ENCODE peak calls at places on chromosomes 2 and 18, in seven cellular contexts. Q, S, O, Y, A, B and R are unnamed samples.

GRCh38 chr2:236177967-236178909 is 10.1 kb upstream of the GBX2 start:
- DNase-seq in Y (no peak), B (no peak), O (peak; percentile 79), Q (no peak), A (peak; percentile 26), S (peak; percentile 70), R (peak; percentile 56)

GRCh38 chr2:240362826-240363717 is 72.4 kb upstream of the GPC1 start:
- DNase-seq in A (no peak), O (no peak), S (no peak), Q (no peak), Y (no peak), B (no peak), R (no peak)

GRCh38 chr18:7482342-7482741 is 84.8 kb upstream of the PTPRM start:
- DNase-seq in B (no peak), S (no peak), A (no peak), O (no peak), Y (no peak), Q (no peak), R (peak; percentile 45)

GRCh38 chr2:102284611-102285010 is 26.8 kb upstream of the IL1RL1 start:
- DNase-seq in A (peak; percentile 14), Y (no peak), S (no peak), Q (no peak), B (no peak), O (no peak), R (no peak)

GRCh38 chr2:178676046-178676445 is 131.2 kb downstream of the TTN start:
- DNase-seq in Q (no peak), O (no peak), S (no peak), A (no peak), B (no peak), Y (no peak), R (no peak)

GRCh38 chr2:72712977-72713376 is 112.9 kb downstream of the EXOC6B start:
- DNase-seq in Q (no peak), Y (no peak), S (no peak), B (no peak), A (no peak), O (no peak), R (no peak)

GRCh38 chr18:58221060-58221725 is 177.2 kb downstream of the NEDD4L start:
- DNase-seq in Q (no peak), Y (no peak), S (peak; percentile 80), B (no peak), A (peak; percentile 97), O (peak; percentile 85), R (peak; percentile 99)

GRCh38 chr2:68436270-68436669 is 30.8 kb downstream of the FBXO48 start:
- DNase-seq in Y (no peak), S (no peak), O (no peak), B (no peak), A (peak; percentile 14), Q (no peak), R (no peak)

GRCh38 chr2:103338819-103339218 is 577.0 kb downstream of the TMEM182 start:
- DNase-seq in Y (no peak), S (no peak), Q (no peak), O (no peak), A (no peak), B (no peak), R (no peak)

GRCh38 chr2:88545118-88545517 is 82.1 kb downstream of the EIF2AK3 start:
- DNase-seq in Q (no peak), O (no peak), Y (no peak), A (no peak), B (no peak), S (no peak), R (peak; percentile 54)

GRCh38 chr18:11673560-11673959 is 15.5 kb upstream of the GNAL start:
- DNase-seq in Y (no peak), S (no peak), O (no peak), Q (no peak), B (no peak), A (no peak), R (no peak)

GRCh38 chr18:78875268-78875997 is 104.2 kb upstream of the SALL3 start:
- DNase-seq in S (peak; percentile 57), Y (no peak), Q (no peak), O (peak; percentile 42), A (no peak), B (no peak), R (no peak)

GRCh38 chr2:126808929-126809328 is 89.8 kb upstream of the TEX51 start:
- DNase-seq in A (no peak), S (no peak), Y (no peak), Q (no peak), B (no peak), O (no peak), R (no peak)

GRCh38 chr2:20439503-20439902 is 7.4 kb upstream of the RHOB start:
- DNase-seq in Y (peak; percentile 57), S (no peak), O (no peak), B (peak; percentile 69), Q (no peak), A (no peak), R (no peak)

DNA sequence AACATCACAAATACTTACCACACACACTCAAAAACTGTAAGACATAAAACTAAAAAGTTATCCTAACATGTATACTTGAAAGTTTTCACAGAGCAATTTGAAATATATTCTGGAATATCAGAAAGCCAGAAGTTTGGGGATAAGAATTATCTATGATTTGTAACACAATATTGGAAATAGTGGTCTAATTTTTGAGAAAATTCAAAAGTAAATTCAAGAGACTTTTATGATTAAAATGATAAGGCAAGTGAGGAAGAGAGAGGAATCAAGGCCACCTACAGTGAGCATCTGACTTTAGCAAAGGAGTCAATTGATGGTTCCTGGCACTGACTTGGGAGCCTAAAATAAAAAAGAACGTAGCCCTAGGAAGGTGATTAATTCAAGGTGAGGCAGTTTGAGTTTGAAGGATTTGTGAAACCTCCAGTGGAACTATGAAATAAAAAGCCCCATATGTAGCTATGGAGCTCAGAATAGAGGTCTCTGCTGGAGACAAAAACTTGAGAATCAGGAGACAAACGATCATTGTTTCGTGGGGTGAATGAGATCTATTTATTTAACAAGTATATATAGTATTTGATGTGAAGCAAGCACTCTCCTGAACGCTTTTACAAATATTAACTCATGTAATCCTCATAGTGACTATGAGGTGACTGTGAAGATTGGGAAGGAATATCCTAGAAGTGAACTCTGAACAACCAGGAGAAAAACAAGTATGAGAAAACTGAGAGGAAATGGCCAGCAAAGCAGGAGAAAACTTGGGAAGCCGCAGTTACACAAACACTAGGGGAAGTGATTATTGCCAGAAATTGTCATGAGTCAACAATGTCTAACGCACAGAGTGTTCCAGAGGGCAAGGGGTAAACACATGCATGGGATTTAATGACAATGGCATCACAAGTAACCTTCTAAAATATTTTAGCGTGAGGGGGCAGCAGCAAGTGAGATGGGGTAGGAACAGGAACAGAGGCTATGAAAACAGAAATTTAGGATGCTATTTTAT is 12.8 kb downstream of the TFPI start:
- DNase-seq in Q (no peak), A (peak; percentile 96), S (peak; percentile 14), Y (no peak), O (no peak), B (no peak), R (peak; percentile 66)
- H3K4me3 ChIP-seq in Q (no peak overlapping the region), A (peak overlapping the region; percentile 21), S (no peak overlapping the region), Y (no peak overlapping the region), O (no peak overlapping the region), B (no peak overlapping the region), R (no peak overlapping the region)

GRCh38 chr2:149487189-149487588 is 100.4 kb downstream of the MMADHC start:
- DNase-seq in A (no peak), Y (no peak), B (no peak), Q (no peak), O (no peak), S (no peak), R (no peak)

GRCh38 chr2:149492923-149493322 is 94.7 kb downstream of the MMADHC start:
- DNase-seq in B (no peak), Q (no peak), O (no peak), A (no peak), S (no peak), Y (no peak), R (no peak)

GRCh38 chr2:149488719-149489440 is 98.7 kb downstream of the MMADHC start:
- DNase-seq in B (no peak), S (no peak), Q (no peak), Y (no peak), O (no peak), A (peak; percentile 12), R (no peak)

GRCh38 chr2:149489452-149489851 is 98.1 kb downstream of the MMADHC start:
- DNase-seq in S (no peak), O (no peak), Q (no peak), B (no peak), Y (no peak), A (no peak), R (no peak)

GRCh38 chr2:149490296-149490695 is 97.3 kb downstream of the MMADHC start:
- DNase-seq in Q (no peak), B (no peak), O (no peak), S (no peak), Y (no peak), A (peak; percentile 23), R (no peak)
- TF ChIP-seq CTCF in Q (no peak), B (no peak), O (no peak), S (no peak), Y (no peak), A (no peak), R (no peak)

DNA sequence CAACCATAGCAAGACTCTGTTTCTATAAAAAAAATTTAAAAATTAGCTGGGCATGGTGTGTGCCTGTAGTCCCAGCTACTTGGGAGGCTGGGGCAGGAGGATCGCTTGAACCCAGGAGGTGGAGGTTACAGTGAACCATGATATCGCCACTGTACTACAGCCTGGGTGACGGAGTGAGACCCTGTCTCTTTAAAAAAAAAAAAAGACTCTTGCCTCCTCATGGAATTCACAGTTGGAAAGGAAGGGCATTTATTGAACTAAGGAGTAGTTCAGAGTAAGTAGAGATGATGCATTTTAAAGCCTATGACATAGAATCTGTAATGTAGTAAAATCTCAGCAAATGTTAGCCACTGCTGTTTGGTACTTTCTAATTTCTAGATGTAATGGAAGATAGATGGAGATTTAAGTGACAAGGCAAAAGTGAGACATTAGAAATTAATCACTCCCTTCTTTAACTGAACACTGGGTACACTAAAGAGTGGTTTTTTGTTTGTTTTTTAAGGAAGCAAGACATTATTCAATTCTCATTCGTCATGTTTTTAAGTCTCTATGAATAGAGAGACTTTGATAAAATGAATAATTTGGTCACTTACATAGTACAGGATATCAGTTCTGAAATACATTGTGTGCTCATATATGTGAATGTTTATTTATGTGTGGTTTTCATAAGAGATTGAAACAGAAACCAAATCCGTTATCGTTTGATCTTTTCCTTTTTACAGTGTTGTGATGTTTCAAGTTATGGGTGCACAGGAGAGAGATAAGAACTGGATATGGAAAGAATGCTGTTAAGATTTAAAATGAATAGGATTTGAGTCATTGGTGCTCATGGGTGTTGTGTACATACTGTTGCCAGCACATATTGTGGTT is 186.1 kb upstream of the STON1 start:
- DNase-seq in Q (no peak), B (no peak), S (no peak), Y (no peak), A (peak; percentile 96), O (no peak), R (peak; percentile 77)
- H3K4me3 ChIP-seq in Q (peak overlapping the region; percentile 7), B (peak overlapping the region; percentile 24), S (no peak overlapping the region), Y (peak overlapping the region; percentile 3), A (peak overlapping the region; percentile 43), O (peak overlapping the region; percentile 1), R (peak overlapping the region; percentile 9)

DNA sequence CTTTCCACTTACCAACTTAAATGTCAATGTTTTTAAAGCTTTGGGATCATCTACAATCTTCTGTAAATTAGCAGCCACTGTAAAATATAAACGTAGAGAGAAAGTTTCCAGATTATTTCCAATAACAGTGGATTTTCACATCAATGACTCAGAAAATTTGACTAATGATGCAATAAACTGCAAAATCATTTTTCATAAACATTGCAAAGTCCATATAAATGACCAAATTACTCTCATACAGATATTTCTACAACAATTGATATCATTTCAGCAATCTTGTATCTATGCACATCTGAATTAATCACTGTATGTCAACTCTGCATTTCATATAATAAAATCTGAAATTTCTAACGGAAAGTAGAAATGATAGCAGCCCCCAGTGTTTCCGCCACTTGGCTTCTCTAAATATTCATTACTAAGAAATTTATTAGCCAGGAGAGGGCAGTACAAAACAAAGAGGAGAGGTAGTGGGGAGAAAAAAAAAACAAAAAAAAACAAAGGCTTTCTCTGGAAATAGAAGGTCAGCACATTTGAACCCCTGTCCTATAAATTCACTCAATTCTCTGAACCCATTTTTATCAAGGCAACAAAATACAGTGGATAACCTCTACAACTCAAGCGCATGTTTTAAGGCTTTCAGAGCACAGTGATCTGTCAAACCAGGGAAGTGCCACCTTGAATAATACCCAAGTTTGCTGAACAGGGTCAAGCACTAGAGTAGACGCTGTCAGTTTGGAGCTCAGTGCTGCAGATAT is 282.6 kb downstream of the STK39 start:
- DNase-seq in Y (no peak), A (no peak), O (no peak), B (no peak), Q (no peak), S (no peak), R (no peak)
- TF ChIP-seq CTCF in Y (no peak), A (peak; percentile 13), O (no peak), B (no peak), Q (no peak), S (peak; percentile 6), R (peak; percentile 12)